ENCODE peak calls at places on chromosomes 12 and 14, in five cellular contexts. S, N, B, A and W are unnamed samples. For H3K4me1, the result is how much of the 10 kb centered on the place peaks cover.

GRCh38 chr12:92027243-92027642 is 118.4 kb downstream of the BTG1 start:
- DNase-seq in S (no peak), N (no peak), B (no peak), A (no peak), W (no peak)

GRCh38 chr12:132036063-132036683 is 86.4 kb downstream of the EP400 start:
- DNase-seq in S (no peak), N (no peak), B (no peak), A (no peak), W (no peak)

GRCh38 chr12:26786491-26787124 is 46.4 kb downstream of the ITPR2 start:
- DNase-seq in S (no peak), N (no peak), B (no peak), A (no peak), W (no peak)

GRCh38 chr12:108730337-108731104 is 797 bp downstream of the CORO1C start:
- DNase-seq in S (peak), N (peak), B (peak), A (peak), W (peak)

GRCh38 chr14:104252256-104253215 is 114.1 kb downstream of the KIF26A start:
- DNase-seq in S (no peak), N (peak), B (no peak), A (no peak), W (no peak)

GRCh38 chr14:74506408-74506807 is 12.8 kb downstream of the ISCA2 start:
- DNase-seq in S (no peak), N (no peak), B (no peak), A (no peak), W (no peak)

GRCh38 chr12:22229652-22230279 is 104.7 kb downstream of the ST8SIA1 start:
- DNase-seq in S (no peak), N (no peak), B (no peak), A (no peak), W (no peak)

GRCh38 chr12:131050463-131051154 is 96.9 kb downstream of the ADGRD1 start:
- DNase-seq in S (no peak), N (no peak), B (no peak), A (no peak), W (no peak)

GRCh38 chr12:116339800-116340371 is 62.4 kb upstream of the MED13L start:
- DNase-seq in S (no peak), N (no peak), B (no peak), A (no peak), W (no peak)

GRCh38 chr14:95695913-95696312 is 9.7 kb downstream of the TCL1B start:
- DNase-seq in S (no peak), N (no peak), B (no peak), A (no peak), W (no peak)

GRCh38 chr14:65352964-65353530 is 59.5 kb upstream of the FUT8 start:
- DNase-seq in S (peak), N (peak), B (no peak), A (peak), W (no peak)

GRCh38 chr14:100815478-100816285 is 10.2 kb upstream of the MEG3 start:
- DNase-seq in S (peak), N (no peak), B (no peak), A (no peak), W (peak)

GRCh38 chr14:54193871-54194270 is 202.9 kb upstream of the CDKN3 start:
- DNase-seq in S (peak), N (no peak), B (no peak), A (no peak), W (no peak)

GRCh38 chr12:71460850-71461609 is 21.4 kb downstream of the LGR5 start:
- DNase-seq in S (no peak), N (no peak), B (no peak), A (no peak), W (no peak)

GRCh38 chr14:50225974-50226297 is 5.4 kb downstream of the SOS2 start:
- DNase-seq in S (no peak), N (no peak), B (no peak), A (no peak), W (no peak)
- H3K27ac ChIP-seq in S (no peak), N (peak), B (peak), A (no peak), W (peak)

GRCh38 chr14:89920041-89920440 is 34.5 kb downstream of the EFCAB11 start:
- DNase-seq in S (no peak), N (no peak), B (no peak), A (no peak), W (no peak)
- H3K4me1 ChIP-seq in S (under half), N (under half), B (under half), A (under half), W (under half)

GRCh38 chr12:64722835-64723234 is 36.4 kb downstream of the GNS start:
- DNase-seq in S (no peak), N (no peak), B (no peak), A (no peak), W (no peak)

GRCh38 chr12:64720884-64721283 is 38.3 kb downstream of the GNS start:
- DNase-seq in S (no peak), N (no peak), B (no peak), A (no peak), W (no peak)

GRCh38 chr12:64724201-64724745 is 34.9 kb downstream of the GNS start:
- DNase-seq in S (no peak), N (no peak), B (no peak), A (no peak), W (no peak)

GRCh38 chr12:64718649-64719048 is 40.6 kb downstream of the GNS start:
- DNase-seq in S (no peak), N (no peak), B (no peak), A (no peak), W (no peak)

DNA sequence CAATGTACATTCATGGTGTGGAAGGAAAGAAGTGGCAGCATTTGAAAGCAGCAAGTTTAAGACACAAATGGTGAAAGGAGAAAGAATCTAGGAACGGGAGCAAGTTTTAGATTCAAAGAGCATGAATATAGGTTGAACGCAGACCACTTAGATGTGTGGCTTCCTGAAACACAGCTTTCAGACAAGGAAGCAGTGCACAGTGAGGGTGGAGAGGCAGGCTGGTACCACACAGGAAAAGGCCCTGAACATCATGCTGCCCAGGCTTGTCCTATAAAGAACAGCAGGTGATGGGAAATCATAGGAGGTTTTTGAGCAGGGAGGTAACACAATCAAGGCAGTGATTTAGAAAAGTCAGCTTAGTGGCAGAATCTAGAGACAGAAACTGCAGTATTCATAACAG is 35.6 kb downstream of the GNS start:
- DNase-seq in S (no peak), N (no peak), B (no peak), A (no peak), W (no peak)
- TF ChIP-seq CTCF in S (no peak), N (no peak), B (no peak), A (no peak), W (no peak)

GRCh38 chr14:89248430-89249295 is 168.4 kb downstream of the FOXN3 start:
- DNase-seq in S (no peak), N (no peak), B (no peak), A (no peak), W (peak)

GRCh38 chr14:89249296-89249565 is 167.8 kb downstream of the FOXN3 start:
- DNase-seq in S (no peak), N (no peak), B (no peak), A (no peak), W (no peak)

GRCh38 chr14:89252887-89253532 is 164.0 kb downstream of the FOXN3 start:
- DNase-seq in S (no peak), N (no peak), B (no peak), A (no peak), W (peak)

GRCh38 chr14:89249972-89250371 is 167.1 kb downstream of the FOXN3 start:
- DNase-seq in S (no peak), N (no peak), B (no peak), A (no peak), W (no peak)

DNA sequence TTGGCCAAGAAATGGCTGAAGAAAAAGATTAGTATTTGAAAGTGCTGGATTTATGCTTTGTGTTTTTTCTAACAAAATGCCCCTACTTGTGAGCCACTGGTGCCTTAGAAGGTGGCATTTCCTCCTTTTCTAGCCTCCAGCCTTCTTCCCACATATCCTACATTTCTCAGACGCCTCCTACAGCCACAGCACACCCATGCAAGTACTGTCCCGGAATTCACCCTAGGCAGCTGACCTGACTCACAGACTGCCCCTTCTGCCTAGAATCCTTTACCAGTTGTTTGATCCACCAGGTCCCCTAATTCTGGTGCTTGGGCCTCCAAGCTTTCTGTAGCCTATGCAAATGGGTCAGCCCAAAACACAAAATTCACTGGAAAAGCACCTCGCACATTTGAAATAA is 166.0 kb downstream of the FOXN3 start:
- DNase-seq in S (no peak), N (no peak), B (no peak), A (no peak), W (no peak)
- H3K27ac ChIP-seq in S (no peak), N (no peak), B (no peak), A (no peak), W (no peak)

DNA sequence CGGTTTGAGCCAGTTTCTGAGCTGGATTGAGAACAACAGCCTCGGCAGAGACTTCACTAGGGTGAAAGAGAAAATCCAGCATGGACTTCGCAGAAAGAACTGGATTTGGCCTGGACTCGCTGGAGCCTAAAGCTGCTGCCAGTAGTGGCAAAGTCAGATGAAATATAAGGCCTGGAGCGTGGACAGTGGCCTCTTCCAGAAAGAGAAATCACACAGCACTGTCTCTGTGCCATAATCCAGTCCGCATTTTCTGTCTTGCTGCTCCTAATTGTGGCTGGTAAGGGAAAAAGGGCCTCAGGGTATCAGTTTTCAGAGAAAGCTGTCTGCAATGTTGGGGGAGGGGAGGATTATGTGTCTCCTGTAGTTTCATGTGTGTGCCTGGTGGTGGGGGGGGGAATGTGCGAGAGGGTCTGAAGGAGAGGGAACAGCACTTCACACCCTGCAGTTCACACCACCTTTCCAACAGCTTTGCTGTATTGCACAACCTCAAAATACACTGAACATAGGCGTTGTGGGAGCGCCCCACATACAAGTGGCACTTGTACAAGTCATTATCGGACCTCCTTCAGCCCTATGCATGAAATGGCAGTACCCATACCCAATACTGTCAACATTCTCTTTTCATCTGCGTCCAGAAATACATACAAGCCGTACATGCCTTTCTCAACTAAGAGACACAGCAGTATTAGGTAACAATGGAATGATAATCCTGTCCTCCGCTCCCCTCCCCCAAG is 107.6 kb upstream of the ATF7IP start:
- DNase-seq in S (peak), N (peak), B (peak), A (peak), W (peak)
- H3K4me1 ChIP-seq in S (under half), N (half or more), B (under half), A (under half), W (under half)

GRCh38 chr14:75794615-75795038 is 133.6 kb downstream of the TTLL5 start:
- DNase-seq in S (peak), N (no peak), B (no peak), A (no peak), W (peak)
- TF ChIP-seq CTCF in S (peak), N (no peak), B (peak), A (peak), W (peak)